ENCODE peak calls at places on chromosomes 11 and 22, in ten cellular contexts. C, Q, N, X, P, S, R, G, W and B are unnamed samples.

GRCh38 chr11:66834943-66835342 is 8.3 kb upstream of the RCE1 start:
- DNase-seq in C (no peak), Q (no peak), N (no peak), X (no peak), P (no peak), S (no peak), R (no peak), G (no peak), W (no peak), B (no peak)

GRCh38 chr22:25405854-25406509 is 158.5 kb upstream of the GRK3 start:
- DNase-seq in C (no peak), Q (no peak), N (peak; percentile 26), X (no peak), P (no peak), S (no peak), R (no peak), G (no peak), W (no peak), B (no peak)

GRCh38 chr11:122814401-122814800 is 23.9 kb upstream of the CRTAM start:
- DNase-seq in C (no peak), Q (no peak), N (no peak), X (no peak), P (no peak), S (no peak), R (no peak), G (no peak), W (no peak), B (no peak)

GRCh38 chr11:2164861-2165555 is 4.0 kb upstream of the INS start:
- DNase-seq in C (no peak), Q (no peak), N (no peak), X (no peak), P (no peak), S (no peak), R (no peak), G (no peak), W (peak; percentile 51), B (no peak)

GRCh38 chr11:5767056-5767455 is 13.0 kb downstream of the OR52N4 start:
- DNase-seq in C (no peak), Q (no peak), N (no peak), X (no peak), P (no peak), S (no peak), R (no peak), G (no peak), W (no peak), B (no peak)

GRCh38 chr11:60875856-60876485 is 8.6 kb downstream of the ZP1 start:
- DNase-seq in C (no peak), Q (no peak), N (peak; percentile 36), X (no peak), P (no peak), S (no peak), R (no peak), G (no peak), W (no peak), B (no peak)

GRCh38 chr11:4697583-4697982 is at the start of gene OR51E2:
- DNase-seq in C (no peak), Q (no peak), N (no peak), X (peak; percentile 68), P (no peak), S (no peak), R (no peak), G (no peak), W (no peak), B (no peak)

GRCh38 chr11:71423181-71423790 is 24.9 kb downstream of the DHCR7 start:
- DNase-seq in C (no peak), Q (no peak), N (no peak), X (no peak), P (no peak), S (no peak), R (no peak), G (no peak), W (no peak), B (no peak)

GRCh38 chr22:16915711-16916110 is 90.5 kb upstream of the XKR3 start:
- DNase-seq in C (no peak), Q (no peak), N (no peak), X (no peak), P (no peak), S (no peak), R (no peak), G (no peak), W (no peak), B (no peak)

GRCh38 chr11:128415539-128415938 is 171.8 kb downstream of the ETS1 start:
- DNase-seq in C (no peak), Q (no peak), N (no peak), X (no peak), P (no peak), S (no peak), R (no peak), G (no peak), W (no peak), B (no peak)

GRCh38 chr11:128419012-128419767 is 168.2 kb downstream of the ETS1 start:
- DNase-seq in C (no peak), Q (no peak), N (no peak), X (peak; percentile 16), P (no peak), S (no peak), R (no peak), G (no peak), W (no peak), B (no peak)

GRCh38 chr11:128420277-128420676 is 167.1 kb downstream of the ETS1 start:
- DNase-seq in C (no peak), Q (no peak), N (no peak), X (no peak), P (no peak), S (no peak), R (no peak), G (no peak), W (no peak), B (no peak)

GRCh38 chr11:128416976-128417375 is 170.4 kb downstream of the ETS1 start:
- DNase-seq in C (no peak), Q (no peak), N (no peak), X (no peak), P (no peak), S (no peak), R (no peak), G (no peak), W (no peak), B (no peak)

GRCh38 chr11:128417607-128418324 is 169.6 kb downstream of the ETS1 start:
- DNase-seq in C (no peak), Q (no peak), N (no peak), X (no peak), P (no peak), S (no peak), R (no peak), G (no peak), W (no peak), B (no peak)
- H3K27ac ChIP-seq in C (no peak overlapping the region), Q (no peak overlapping the region), N (no peak overlapping the region), X (no peak overlapping the region), P (no peak overlapping the region), S (no peak overlapping the region), R (no peak overlapping the region), G (no peak overlapping the region), W (no peak overlapping the region), B (no peak overlapping the region)

GRCh38 chr22:44279059-44279340 is 33.8 kb downstream of the SHISAL1 start:
- DNase-seq in C (no peak), Q (no peak), N (no peak), X (no peak), P (no peak), S (no peak), R (no peak), G (no peak), W (no peak), B (no peak)

GRCh38 chr22:44278234-44279058 is 34.3 kb downstream of the SHISAL1 start:
- DNase-seq in C (no peak), Q (no peak), N (no peak), X (no peak), P (no peak), S (no peak), R (no peak), G (no peak), W (no peak), B (no peak)

GRCh38 chr22:44281706-44282637 is 30.8 kb downstream of the SHISAL1 start:
- DNase-seq in C (no peak), Q (no peak), N (no peak), X (no peak), P (no peak), S (no peak), R (no peak), G (no peak), W (no peak), B (no peak)

GRCh38 chr22:44277404-44278135 is 35.2 kb downstream of the SHISAL1 start:
- DNase-seq in C (no peak), Q (no peak), N (no peak), X (no peak), P (no peak), S (no peak), R (no peak), G (no peak), W (no peak), B (no peak)

DNA sequence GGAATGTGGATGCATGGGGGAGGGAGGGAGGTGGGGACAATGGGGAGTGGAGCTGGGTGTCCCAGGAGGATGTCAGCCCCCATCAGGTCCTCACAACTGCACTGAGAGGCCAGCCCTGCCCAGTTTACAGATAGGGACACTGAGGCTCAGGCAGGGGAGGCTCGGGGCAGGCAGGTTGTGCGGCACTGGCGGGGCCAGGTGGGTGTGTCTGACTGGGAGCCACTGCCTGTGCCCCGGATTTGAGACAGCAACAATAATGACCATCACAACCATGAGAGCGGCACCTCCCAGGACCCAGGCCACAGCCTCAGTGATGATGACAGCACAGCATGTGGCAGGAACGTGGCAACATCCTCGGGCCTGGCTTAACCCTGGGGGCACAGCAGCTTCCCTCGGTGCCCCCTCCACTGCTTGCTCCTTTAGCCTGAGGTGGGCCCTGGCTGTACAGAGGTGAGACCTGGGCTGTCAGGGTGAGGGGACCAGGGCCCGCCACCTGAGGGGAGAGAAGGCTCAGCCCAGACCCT is 32.0 kb downstream of the SHISAL1 start:
- DNase-seq in C (no peak), Q (no peak), N (no peak), X (no peak), P (no peak), S (no peak), R (no peak), G (no peak), W (no peak), B (no peak)
- H3K27ac ChIP-seq in C (no peak overlapping the region), Q (no peak overlapping the region), N (no peak overlapping the region), X (no peak overlapping the region), P (no peak overlapping the region), S (no peak overlapping the region), R (no peak overlapping the region), G (no peak overlapping the region), W (no peak overlapping the region), B (no peak overlapping the region)

GRCh38 chr11:86782781-86783180 is 17.6 kb upstream of the PRSS23 start:
- DNase-seq in C (no peak), Q (no peak), N (no peak), X (no peak), P (no peak), S (no peak), R (no peak), G (no peak), W (no peak), B (no peak)
- H3K27ac ChIP-seq in C (no peak overlapping the region), Q (no peak overlapping the region), N (no peak overlapping the region), X (no peak overlapping the region), P (no peak overlapping the region), S (no peak overlapping the region), R (no peak overlapping the region), G (no peak overlapping the region), W (no peak overlapping the region), B (no peak overlapping the region)

DNA sequence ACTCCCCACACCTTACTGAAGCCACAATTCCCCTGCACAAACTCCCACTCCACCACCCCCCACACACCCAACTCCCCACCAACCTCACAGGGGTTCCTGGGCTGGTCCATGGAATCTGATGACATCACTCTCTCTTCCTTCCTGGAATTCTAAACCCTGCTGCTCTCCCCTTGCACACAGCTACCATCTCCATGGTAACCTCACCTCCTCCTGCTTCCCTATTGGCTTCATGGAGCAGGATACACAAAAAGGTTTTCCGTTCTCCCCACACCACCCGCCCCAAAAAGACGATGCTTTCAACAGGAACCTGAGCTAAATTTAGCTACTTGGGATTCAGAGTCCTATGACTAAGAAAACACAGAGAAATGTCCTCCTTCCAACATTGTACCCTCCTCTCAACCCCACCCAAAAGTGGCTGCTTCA is 67.1 kb downstream of the RBFOX2 start:
- DNase-seq in C (peak; percentile 7), Q (peak; percentile 69), N (no peak), X (peak; percentile 99), P (no peak), S (peak; percentile 23), R (no peak), G (no peak), W (no peak), B (peak; percentile 59)
- H3K27ac ChIP-seq in C (no peak overlapping the region), Q (peak overlapping the region; percentile 44), N (peak overlapping the region; percentile 52), X (peak overlapping the region; percentile 64), P (peak overlapping the region; percentile 44), S (peak overlapping the region; percentile 61), R (no peak overlapping the region), G (no peak overlapping the region), W (peak overlapping the region; percentile 73), B (peak overlapping the region; percentile 75)